ENCODE peak calls at places on chromosomes 13 and 19, in four cellular contexts. T is Panc1, H is mucosa of descending colon, D is adrenal gland. S is an unnamed sample. For H3K4me1, the result is how much of the 10 kb centered on the place peaks cover.

GRCh38 chr19:35048911-35049411 is 7.4 kb downstream of the HPN start:
- DNase-seq in T (no peak), H (no peak), D (no peak), S (peak)

GRCh38 chr19:35249848-35250711 is 1.3 kb downstream of the LSR start:
- DNase-seq in H (no peak), T (no peak), D (peak), S (no peak)

GRCh38 chr19:10508707-10509106 is 5.6 kb upstream of the KEAP1 start:
- DNase-seq in D (no peak), T (no peak), H (no peak), S (no peak)

GRCh38 chr19:49888478-49888901 is 8.2 kb downstream of the IL4I1 start:
- DNase-seq in T (no peak), H (no peak), D (no peak), S (no peak)

GRCh38 chr19:27774337-27774736 is 1438.6 kb downstream of the UQCRFS1 start:
- DNase-seq in D (peak), H (no peak), T (no peak), S (peak)

GRCh38 chr19:55601127-55601526 is 1.0 kb downstream of the ZNF524 start:
- DNase-seq in D (no peak), T (no peak), H (peak), S (no peak)

GRCh38 chr13:42484396-42484795 is 89.6 kb upstream of the TNFSF11 start:
- DNase-seq in T (no peak), D (no peak), H (no peak), S (no peak)

GRCh38 chr19:38243279-38243673 is 12.9 kb downstream of the PPP1R14A start:
- DNase-seq in T (no peak), D (no peak), H (no peak), S (no peak)

GRCh38 chr13:23899555-23899954 is 2.3 kb upstream of the C1QTNF9B start:
- DNase-seq in H (peak), D (peak), T (no peak), S (peak)

GRCh38 chr13:98405107-98405571 is 171.8 kb downstream of the STK24 start:
- DNase-seq in D (no peak), H (no peak), T (no peak), S (peak)

GRCh38 chr13:50365683-50366391 is 350.6 kb downstream of the KCNRG start:
- DNase-seq in D (no peak), H (peak), T (no peak), S (no peak)

GRCh38 chr19:13016245-13016627 is 21.0 kb downstream of the NFIX start:
- DNase-seq in D (no peak), T (no peak), H (no peak), S (no peak)

GRCh38 chr19:23190341-23190740 is 59.9 kb downstream of the ZNF724 start:
- DNase-seq in H (no peak), D (no peak), T (no peak), S (no peak)
- TF ChIP-seq CTCF in H (no peak), D (no peak), T (no peak), S (no peak)

GRCh38 chr19:29299416-29300380 is 86.7 kb upstream of the UQCRFS1 start:
- DNase-seq in D (no peak), T (no peak), H (no peak), S (no peak)
- H3K4me1 ChIP-seq in D (under half), T (under half), H (under half), S (under half)

DNA sequence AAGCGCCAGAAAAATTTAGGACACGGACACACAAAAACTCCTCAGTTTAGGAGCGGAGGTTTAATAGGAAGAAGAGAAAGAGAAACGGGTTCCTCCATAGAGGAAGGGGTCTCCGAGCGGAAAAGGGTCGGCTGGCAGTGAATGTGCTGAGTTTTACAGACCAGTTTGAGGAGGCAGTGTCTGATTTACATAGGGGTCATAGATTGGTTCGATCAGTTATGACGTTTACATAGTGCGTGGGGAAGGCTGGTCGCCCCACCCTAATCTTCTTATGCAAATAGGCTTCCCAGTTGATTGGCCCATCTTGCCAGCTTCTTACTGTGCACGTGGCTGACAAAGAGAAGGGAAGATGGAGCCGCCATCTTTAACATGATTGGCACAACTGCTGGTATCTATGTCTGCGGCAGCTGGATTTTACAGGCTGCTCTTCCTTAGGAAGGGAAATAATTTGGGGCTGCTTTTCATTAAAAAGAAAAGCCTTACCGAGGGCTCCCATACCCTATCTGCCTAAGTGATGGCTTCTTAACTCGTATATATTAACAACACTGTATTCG is 1.2 kb upstream of the ZNF225 start:
- DNase-seq in T (no peak), D (no peak), H (no peak), S (peak)
- H3K4me3 ChIP-seq in T (peak), D (peak), H (no peak), S (peak)

DNA sequence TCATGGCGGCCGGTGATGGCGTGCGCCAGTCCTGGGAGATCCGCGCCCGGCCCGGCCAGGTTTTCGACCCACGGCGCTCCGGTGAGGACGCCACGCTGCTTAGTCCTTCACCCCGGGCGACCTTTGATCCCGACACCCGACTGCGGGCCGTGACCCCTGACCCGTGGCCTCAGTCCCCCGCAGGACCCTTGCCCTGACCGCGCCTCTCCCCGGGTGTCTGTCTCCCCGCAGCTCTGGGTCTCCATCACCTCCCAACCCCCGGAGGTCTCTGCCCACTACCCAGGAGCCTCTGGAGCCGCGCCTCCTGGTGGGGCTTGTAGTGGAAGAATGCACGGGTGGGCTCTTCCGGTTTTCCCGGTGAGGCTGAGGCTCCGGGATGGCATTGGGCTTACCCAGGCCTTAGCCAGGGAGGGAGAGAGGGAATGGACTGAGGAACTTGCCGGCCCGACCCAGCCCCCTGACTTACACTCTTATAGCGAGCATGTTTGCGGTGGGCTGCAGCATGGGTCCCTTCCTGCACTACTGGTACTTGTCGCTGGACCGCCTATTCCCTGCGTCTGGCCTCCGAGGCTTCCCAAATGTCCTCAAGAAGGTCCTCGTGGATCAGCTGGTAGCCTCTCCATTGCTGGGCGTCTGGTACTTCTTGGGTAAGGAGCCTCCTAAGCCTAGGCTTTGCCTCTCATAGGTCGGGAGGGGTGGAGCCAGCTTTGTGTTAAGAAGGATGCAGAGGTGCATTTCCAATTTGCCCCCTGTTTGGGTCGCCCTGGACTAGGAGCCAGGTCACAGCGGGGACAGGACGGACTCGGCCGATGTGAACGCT is 580 bp downstream of the MPV17L2 start:
- DNase-seq in T (no peak), H (no peak), D (peak), S (no peak)
- TF ChIP-seq CTCF in T (no peak), H (no peak), D (no peak), S (no peak)

DNA sequence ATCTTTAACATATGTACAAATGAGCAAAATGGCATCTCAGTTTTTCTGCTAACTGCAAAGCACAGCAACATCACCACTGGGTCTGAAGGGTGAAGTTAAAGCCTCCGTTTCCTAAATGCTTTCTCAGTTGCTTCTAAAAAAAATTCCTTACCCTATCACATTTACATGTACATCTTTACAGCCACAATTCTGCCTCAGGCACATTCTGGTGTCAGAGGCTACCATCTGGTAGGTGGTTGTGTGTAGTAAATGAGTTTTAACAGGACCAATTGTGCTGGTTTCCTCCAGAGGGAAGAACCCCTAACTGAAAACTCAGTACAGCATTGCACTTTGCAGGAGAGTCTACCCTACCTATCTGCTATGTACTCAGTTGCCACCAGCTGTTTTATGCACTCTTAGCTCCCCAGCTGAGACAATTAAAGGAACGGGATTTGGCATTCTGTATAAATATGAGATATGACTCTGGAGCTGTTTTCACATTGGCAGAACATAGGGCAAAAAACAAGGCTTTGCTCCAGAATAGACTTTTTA is 1576.5 kb downstream of the PCDH9 start:
- DNase-seq in H (no peak), T (no peak), D (no peak), S (peak)
- H3K4me1 ChIP-seq in H (under half), T (under half), D (under half), S (under half)

DNA sequence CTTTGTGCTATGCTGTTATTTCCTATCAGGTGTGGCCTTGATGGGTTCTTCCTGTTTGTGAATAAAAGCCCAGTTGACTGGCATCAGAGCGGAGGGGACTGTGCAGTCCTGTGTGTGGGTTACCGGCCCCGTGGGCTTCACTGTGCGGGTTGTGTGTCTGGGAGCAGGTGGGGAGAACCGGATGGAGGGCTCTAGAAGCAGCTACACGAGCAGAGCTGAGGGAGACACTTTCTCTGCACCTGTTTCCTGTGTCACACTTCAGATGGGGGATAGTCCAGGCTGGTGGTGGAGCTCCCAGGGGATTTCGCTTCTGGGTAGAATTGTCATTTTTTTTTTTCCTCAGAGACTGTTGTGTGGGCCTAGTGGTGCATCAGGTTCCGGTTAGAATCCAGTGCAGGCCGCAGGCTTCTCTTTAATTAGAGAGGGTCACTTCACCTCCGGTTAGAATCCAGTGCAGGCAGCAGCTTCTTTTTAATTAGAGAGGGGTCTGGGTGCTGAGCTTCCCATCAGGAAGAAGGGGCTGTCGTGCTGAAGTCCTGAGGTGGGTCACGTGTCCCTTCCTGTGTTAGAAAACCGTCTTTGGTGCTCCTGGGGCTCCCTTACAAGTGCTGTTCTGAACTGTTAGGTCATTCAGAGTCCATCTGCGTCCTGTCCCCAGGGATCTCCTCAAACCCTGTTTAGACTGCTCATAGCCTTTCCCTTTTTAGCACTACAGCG is 69.7 kb downstream of the ARHGEF7 start:
- DNase-seq in T (no peak), H (no peak), D (no peak), S (peak)
- H3K4me3 ChIP-seq in T (no peak), H (no peak), D (no peak), S (no peak)

GRCh38 chr19:6354098-6354674 is 7.1 kb upstream of the CLPP start:
- DNase-seq in H (no peak), T (no peak), D (no peak), S (no peak)
- TF ChIP-seq CTCF in H (no peak), T (peak), D (peak), S (peak)

GRCh38 chr19:2330255-2330631 is 1.8 kb downstream of the SPPL2B start:
- DNase-seq in H (no peak), T (no peak), D (no peak), S (no peak)

GRCh38 chr19:2327773-2328400 is 499 bp downstream of the LSM7 start:
- DNase-seq in T (no peak), H (peak), D (no peak), S (no peak)

GRCh38 chr19:2328401-2329161 is at the start of the genes LSM7 and SPPL2B:
- DNase-seq in T (no peak), D (peak), H (peak), S (peak)

GRCh38 chr19:2329528-2329927 is 1.0 kb downstream of the SPPL2B start:
- DNase-seq in H (peak), D (no peak), T (no peak), S (no peak)

DNA sequence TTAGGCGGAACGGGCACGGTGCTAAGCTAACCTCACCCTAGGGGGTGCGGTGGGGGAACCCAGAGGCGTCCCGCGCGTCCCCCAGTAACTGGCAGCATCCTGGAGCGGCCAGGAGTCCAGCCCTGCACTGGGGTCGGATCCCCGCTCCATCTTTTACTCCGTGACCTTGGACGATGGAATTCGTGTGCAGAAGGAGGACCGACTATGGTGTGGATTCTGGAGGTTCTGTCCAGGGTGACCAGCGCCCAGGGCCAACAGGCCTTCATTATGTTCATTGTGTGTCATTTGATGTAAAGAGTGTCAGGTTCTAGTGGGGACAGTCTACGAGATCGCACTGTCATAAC is 650 bp downstream of the SPPL2B start:
- DNase-seq in T (no peak), D (no peak), H (no peak), S (no peak)
- H3K4me1 ChIP-seq in T (under half), D (under half), H (half or more), S (under half)

S was measured in BE2C.